ENCODE peak calls at places on chromosomes 3 and 15, in seven cellular contexts. N is CD8-positive, alpha-beta T cell; J is astrocyte of the spinal cord; C is mammary epithelial cell; T is heart left ventricle; M is HCT116; H is brain microvascular endothelial cell. F is an unnamed sample.

GRCh38 chr3:169162107-169162506 is 501.4 kb downstream of the MECOM start:
- DNase-seq in N (no peak), J (no peak), C (no peak), T (no peak), M (no peak), H (no peak), F (no peak)

GRCh38 chr3:44050867-44051266 is 190.8 kb upstream of the TOPAZ1 start:
- DNase-seq in N (no peak), J (peak), C (no peak), T (no peak), M (no peak), H (no peak), F (no peak)

GRCh38 chr3:52128118-52128683 is 26.0 kb downstream of the POC1A start:
- DNase-seq in N (no peak), J (peak), C (peak), T (no peak), M (peak), H (peak), F (no peak)

GRCh38 chr3:133573054-133573628 is 345 bp upstream of the CDV3 start:
- DNase-seq in N (peak), J (peak), C (peak), T (peak), M (peak), H (peak), F (peak)

GRCh38 chr3:52452570-52453221 is 1.1 kb downstream of the TNNC1 start:
- DNase-seq in N (no peak), J (no peak), C (no peak), T (peak), M (no peak), H (no peak), F (no peak)

GRCh38 chr3:143998266-143998665 is 26.6 kb downstream of the DIPK2A start:
- DNase-seq in N (no peak), J (peak), C (peak), T (no peak), M (no peak), H (peak), F (no peak)

GRCh38 chr3:154780263-154780662 is 299.9 kb upstream of the MME start:
- DNase-seq in N (no peak), J (no peak), C (peak), T (no peak), M (no peak), H (no peak), F (no peak)

GRCh38 chr3:38120690-38121450 is 16.1 kb downstream of the ACAA1 start:
- DNase-seq in N (no peak), J (no peak), C (no peak), T (no peak), M (no peak), H (no peak), F (no peak)

GRCh38 chr3:112779558-112780480 is 66.8 kb downstream of the CD200R1L start:
- DNase-seq in N (no peak), J (no peak), C (no peak), T (no peak), M (no peak), H (no peak), F (no peak)

GRCh38 chr3:125403789-125404188 is 28.7 kb upstream of the ZNF148 start:
- DNase-seq in N (no peak), J (no peak), C (no peak), T (no peak), M (no peak), H (peak), F (no peak)

GRCh38 chr15:53693729-53694533 is 65.5 kb downstream of the WDR72 start:
- DNase-seq in N (no peak), J (peak), C (peak), T (peak), M (no peak), H (no peak), F (no peak)

GRCh38 chr15:53695365-53695764 is 64.1 kb downstream of the WDR72 start:
- DNase-seq in N (no peak), J (no peak), C (no peak), T (no peak), M (no peak), H (no peak), F (no peak)

GRCh38 chr15:53694534-53694874 is 65.0 kb downstream of the WDR72 start:
- DNase-seq in N (no peak), J (no peak), C (no peak), T (no peak), M (no peak), H (no peak), F (no peak)
- H3K4me3 ChIP-seq in N (no peak), J (no peak), C (no peak), T (no peak), M (no peak), H (no peak), F (no peak)

GRCh38 chr3:16604433-16604832 is 790 bp downstream of the DAZL start:
- DNase-seq in N (no peak), J (no peak), C (no peak), T (no peak), M (no peak), H (no peak), F (no peak)
- TF ChIP-seq CTCF in N (no peak), J (no peak), C (no peak), T (no peak), M (no peak), H (no peak), F (no peak)

GRCh38 chr3:177388209-177388608 is 190.9 kb upstream of the TBL1XR1 start:
- DNase-seq in N (no peak), J (no peak), C (no peak), T (no peak), M (no peak), H (no peak), F (no peak)
- H3K4me3 ChIP-seq in N (no peak), J (no peak), C (no peak), T (no peak), M (no peak), H (no peak), F (no peak)

DNA sequence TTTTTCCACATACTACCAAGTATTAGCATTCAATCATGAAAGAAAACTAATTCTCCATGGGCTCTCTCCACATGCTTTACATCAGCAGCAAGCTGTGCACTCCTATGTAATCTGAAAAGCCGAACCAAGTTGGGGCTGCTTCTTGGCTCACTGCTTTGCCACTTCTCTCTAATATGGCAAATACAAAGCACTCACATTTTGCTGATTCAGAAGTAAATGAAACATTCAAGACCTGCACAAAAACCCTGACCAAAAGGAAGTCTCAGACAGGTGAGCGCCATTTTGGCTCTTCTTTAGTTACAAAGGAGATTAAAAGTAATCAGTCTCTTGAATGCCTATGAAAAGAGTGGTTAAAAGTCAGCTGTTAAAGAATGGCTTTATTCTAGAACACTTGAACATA is 915.2 kb downstream of the FHIT start:
- DNase-seq in N (no peak), J (no peak), C (no peak), T (no peak), M (no peak), H (no peak), F (no peak)
- TF ChIP-seq CTCF in N (no peak), J (no peak), C (no peak), T (no peak), M (no peak), H (no peak), F (no peak)

GRCh38 chr15:65818927-65819562 is 27.0 kb upstream of the DENND4A start:
- DNase-seq in N (no peak), J (no peak), C (no peak), T (no peak), M (no peak), H (peak), F (no peak)

GRCh38 chr15:65824031-65824743 is 32.1 kb upstream of the DENND4A start:
- DNase-seq in N (no peak), J (peak), C (peak), T (no peak), M (peak), H (peak), F (no peak)

GRCh38 chr15:65824941-65825544 is 33.0 kb upstream of the DENND4A start:
- DNase-seq in N (no peak), J (peak), C (peak), T (no peak), M (no peak), H (no peak), F (no peak)

GRCh38 chr15:65819563-65819960 is 27.5 kb upstream of the DENND4A start:
- DNase-seq in N (no peak), J (no peak), C (no peak), T (no peak), M (no peak), H (peak), F (no peak)

DNA sequence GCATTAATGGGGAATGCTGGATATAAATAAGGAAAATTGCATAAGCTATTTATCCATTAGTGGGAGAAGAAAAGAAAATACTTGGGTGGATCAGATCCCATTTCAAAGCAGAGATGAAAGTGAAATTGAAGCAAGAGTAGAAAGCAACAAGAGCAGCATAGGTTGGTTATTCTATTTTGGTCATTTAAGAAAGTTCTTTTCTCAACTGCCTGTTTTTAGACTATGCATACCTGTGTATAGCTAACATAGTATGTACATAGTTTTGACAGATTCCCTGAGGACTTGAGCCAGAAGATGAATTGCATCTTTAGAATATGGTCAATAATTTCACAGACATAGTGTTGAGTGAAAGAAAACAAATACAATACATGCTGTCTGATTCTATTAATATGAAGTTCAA is 29.0 kb upstream of the DENND4A start:
- DNase-seq in N (no peak), J (no peak), C (no peak), T (no peak), M (no peak), H (no peak), F (no peak)
- H3K4me3 ChIP-seq in N (no peak), J (no peak), C (no peak), T (no peak), M (no peak), H (no peak), F (no peak)

DNA sequence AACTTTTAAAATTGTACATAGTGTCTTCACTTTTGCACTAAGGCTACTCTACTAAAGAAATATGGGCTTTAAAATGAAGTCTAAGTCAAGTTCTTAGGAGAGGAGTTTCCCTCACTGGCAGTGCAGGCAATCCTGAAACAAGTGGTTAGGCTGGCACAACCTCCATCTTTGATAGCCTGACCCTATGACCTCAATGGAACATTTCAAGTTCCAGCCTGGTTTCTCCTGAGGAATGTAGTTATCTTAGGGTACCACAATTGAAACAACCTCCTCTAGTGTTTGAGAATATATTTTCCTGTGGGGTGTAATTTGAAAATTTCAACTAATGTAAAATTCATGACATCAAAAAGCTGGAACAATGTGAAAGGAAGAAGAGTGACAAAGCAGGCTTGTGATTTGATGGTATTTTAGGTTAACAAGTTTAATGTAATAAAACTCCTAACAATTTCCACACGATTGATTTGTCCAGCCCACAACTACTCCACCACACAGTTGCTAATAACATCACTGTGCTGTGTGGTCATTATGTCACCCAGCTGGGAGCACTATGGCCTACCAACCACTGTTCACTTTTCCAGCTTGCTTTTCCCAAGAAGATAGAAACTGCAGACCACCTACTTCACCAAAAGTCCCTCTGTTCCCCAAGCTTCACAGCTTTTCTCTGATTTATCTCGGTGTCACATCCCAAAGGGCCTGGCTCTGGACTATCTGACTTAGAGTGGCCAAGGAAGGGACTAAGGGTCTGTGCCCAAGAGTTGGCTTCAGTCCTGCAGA is 1.8 kb downstream of the WWTR1 start:
- DNase-seq in N (no peak), J (no peak), C (no peak), T (no peak), M (no peak), H (no peak), F (no peak)
- TF ChIP-seq CTCF in N (no peak), J (no peak), C (peak), T (no peak), M (no peak), H (no peak), F (no peak)

DNA sequence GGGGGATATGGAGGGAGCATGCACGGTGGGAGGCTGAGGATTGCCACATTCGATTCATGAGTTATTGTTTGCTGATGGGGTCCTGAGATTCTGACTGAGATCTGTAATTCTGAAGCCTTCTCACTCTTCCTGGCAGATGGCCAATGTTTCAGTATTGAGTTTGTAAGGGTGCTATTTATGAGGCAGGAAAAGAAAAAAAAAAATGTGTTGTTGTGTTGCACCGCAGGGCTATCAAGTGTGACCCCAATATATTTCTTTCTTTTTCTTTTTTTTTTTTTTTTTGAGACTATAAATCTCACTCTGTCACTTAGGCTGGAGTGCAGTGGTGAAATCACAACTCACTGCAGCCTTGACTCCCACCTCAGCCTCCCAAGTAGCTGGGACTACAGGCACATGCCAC is 3.2 kb upstream of the SENP2 start:
- DNase-seq in N (no peak), J (no peak), C (no peak), T (no peak), M (no peak), H (no peak), F (no peak)
- H3K4me3 ChIP-seq in N (no peak), J (no peak), C (no peak), T (no peak), M (no peak), H (no peak), F (no peak)

GRCh38 chr3:189789432-189789831 is 158.2 kb downstream of the TP63 start:
- DNase-seq in N (no peak), J (no peak), C (peak), T (no peak), M (no peak), H (no peak), F (no peak)

GRCh38 chr3:189787191-189787590 is 156.0 kb downstream of the TP63 start:
- DNase-seq in N (no peak), J (no peak), C (no peak), T (no peak), M (no peak), H (no peak), F (no peak)

GRCh38 chr3:189787622-189788021 is 156.4 kb downstream of the TP63 start:
- DNase-seq in N (no peak), J (peak), C (peak), T (no peak), M (no peak), H (peak), F (no peak)

GRCh38 chr3:189790658-189791057 is 159.5 kb downstream of the TP63 start:
- DNase-seq in N (no peak), J (no peak), C (peak), T (no peak), M (no peak), H (no peak), F (no peak)

DNA sequence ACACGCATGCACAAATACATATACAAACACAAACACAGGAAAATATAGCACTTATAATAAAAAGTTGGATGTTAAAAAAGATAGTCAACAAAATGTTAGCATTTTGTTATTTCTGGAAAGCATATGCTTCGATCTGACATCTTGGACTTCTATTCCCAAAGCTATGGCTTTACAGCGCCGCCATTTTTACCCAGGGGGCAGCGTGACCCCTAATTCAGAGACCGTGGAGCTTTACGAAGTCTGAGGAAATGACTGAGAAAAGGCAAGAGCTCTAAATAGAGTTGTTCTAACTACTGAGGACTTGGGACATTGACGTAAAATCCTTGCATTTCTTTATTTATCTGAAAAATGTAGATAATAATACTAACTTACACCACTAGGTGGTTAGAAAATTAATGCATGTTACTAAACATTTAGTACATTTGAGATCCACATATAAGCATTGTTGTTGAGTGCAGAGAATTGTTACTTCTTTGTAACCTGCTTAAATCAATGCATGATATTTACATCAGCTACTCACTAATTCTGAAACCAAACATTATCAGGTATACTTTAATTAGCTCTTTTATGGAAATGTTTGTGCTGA is 155.4 kb downstream of the TP63 start:
- DNase-seq in N (no peak), J (no peak), C (no peak), T (no peak), M (no peak), H (no peak), F (no peak)
- TF ChIP-seq CTCF in N (no peak), J (peak), C (peak), T (no peak), M (peak), H (no peak), F (no peak)

GRCh38 chr15:74128785-74129350 is 1.5 kb upstream of the ISLR2 start:
- DNase-seq in N (no peak), J (peak), C (no peak), T (no peak), M (no peak), H (no peak), F (no peak)

GRCh38 chr15:74129411-74130088 is 836 bp upstream of the ISLR2 start:
- DNase-seq in N (no peak), J (no peak), C (no peak), T (no peak), M (no peak), H (no peak), F (no peak)

GRCh38 chr15:74127954-74128784 is 2.2 kb upstream of the ISLR2 start:
- DNase-seq in N (no peak), J (no peak), C (peak), T (no peak), M (no peak), H (no peak), F (no peak)

GRCh38 chr15:74130089-74130848 is at the start of gene ISLR2:
- DNase-seq in N (no peak), J (peak), C (no peak), T (no peak), M (no peak), H (no peak), F (no peak)

DNA sequence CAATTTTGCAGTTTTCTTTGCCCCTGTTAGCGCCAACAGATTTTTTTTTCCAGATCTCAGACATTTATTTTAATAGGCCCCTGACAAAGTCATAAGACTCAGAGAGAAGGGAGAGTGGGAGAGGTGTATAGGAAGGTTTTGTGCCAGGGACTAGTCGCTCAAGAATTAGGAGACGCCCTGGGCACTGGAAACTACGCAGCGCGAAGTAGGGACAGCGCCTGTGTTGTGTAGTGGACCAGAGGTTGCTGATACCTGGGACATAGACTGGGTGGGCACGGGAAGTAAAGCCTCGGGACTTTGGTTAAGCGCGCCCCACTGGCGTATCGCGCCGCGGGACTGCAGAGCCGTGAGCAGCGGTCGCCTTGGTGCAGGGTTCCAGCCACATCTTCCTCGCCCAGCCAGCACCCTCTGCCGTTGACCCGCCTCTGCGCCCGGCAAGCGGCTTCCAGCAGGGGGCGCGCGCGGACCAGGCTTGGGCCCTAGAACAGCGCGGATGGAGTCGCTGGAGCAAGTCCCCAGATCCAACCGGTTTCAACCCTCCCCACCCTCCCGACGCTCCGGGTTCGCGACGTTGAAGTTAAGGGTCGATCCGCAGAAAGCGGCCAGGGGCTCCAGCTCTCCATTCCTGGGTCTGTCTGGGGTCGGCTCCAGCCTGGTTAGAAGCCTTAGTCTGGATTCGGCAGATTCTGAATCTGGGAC is 3.0 kb upstream of the ISLR2 start:
- DNase-seq in N (peak), J (peak), C (peak), T (peak), M (peak), H (peak), F (no peak)
- H3K4me3 ChIP-seq in N (no peak), J (peak), C (peak), T (peak), M (peak), H (peak), F (peak)

DNA sequence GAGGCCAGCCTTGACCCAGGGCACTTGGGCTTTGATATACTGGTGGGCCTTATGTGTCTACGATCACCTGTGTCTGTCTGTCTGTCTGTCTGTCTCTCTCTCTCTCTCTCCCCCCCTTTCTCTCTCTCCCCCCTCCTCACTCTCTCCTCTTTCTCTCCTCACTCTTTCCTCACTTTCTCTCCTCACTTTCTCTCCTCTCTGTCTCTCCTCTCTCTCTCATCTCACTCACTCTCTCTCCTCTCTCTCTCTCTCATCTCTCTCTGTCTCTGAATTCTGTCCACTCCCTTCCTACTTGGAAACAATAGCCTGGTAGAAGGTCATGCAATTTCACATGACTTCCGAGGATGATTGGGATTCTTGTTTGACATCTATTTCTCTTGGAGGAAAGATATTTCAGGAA is 269.2 kb upstream of the CHRM5 start:
- DNase-seq in N (no peak), J (no peak), C (no peak), T (no peak), M (no peak), H (no peak), F (no peak)
- TF ChIP-seq CTCF in N (no peak), J (no peak), C (no peak), T (no peak), M (no peak), H (no peak), F (no peak)